ENCODE peak calls at places on chromosome 17, in five cellular contexts. R is body of pancreas, U is uterus, J is cardiac muscle cell, N is ovary. Q is an unnamed sample.
A peak's percentile ranks its signal among the peaks of the same experiment; 100 is the strongest.

GRCh38 chr17:64225410-64225809 is 37.6 kb downstream of the TEX2 start:
- DNase-seq in R (no peak), U (no peak), J (no peak), N (no peak), Q (no peak)

GRCh38 chr17:77404812-77405581 is 264.2 kb downstream of the SEC14L1 start:
- DNase-seq in R (peak; percentile 42), U (peak; percentile 72), J (no peak), N (peak; percentile 36), Q (no peak)

GRCh38 chr17:65683428-65683827 is 122.0 kb upstream of the AXIN2 start:
- DNase-seq in R (no peak), U (no peak), J (no peak), N (no peak), Q (no peak)

GRCh38 chr17:77579717-77580116 is 378.8 kb upstream of the TNRC6C start:
- DNase-seq in R (no peak), U (no peak), J (no peak), N (no peak), Q (no peak)

GRCh38 chr17:50806141-50806643 is 29.2 kb upstream of the WFIKKN2 start:
- DNase-seq in R (peak; percentile 67), U (no peak), J (no peak), N (no peak), Q (no peak)

GRCh38 chr17:81566461-81567126 is 14.4 kb upstream of the FAAP100 start:
- DNase-seq in R (peak; percentile 94), U (peak; percentile 86), J (no peak), N (peak; percentile 72), Q (no peak)

GRCh38 chr17:56441331-56441730 is 152.2 kb upstream of the NOG start:
- DNase-seq in R (no peak), U (no peak), J (no peak), N (no peak), Q (no peak)

GRCh38 chr17:41793749-41794602 is 7.5 kb upstream of the JUP start:
- DNase-seq in R (no peak), U (peak; percentile 64), J (peak; percentile 67), N (peak; percentile 53), Q (peak; percentile 51)

GRCh38 chr17:8470447-8471047 is 34.9 kb downstream of the NDEL1 start:
- DNase-seq in R (peak; percentile 28), U (peak; percentile 64), J (no peak), N (peak; percentile 74), Q (no peak)

GRCh38 chr17:57986841-57987581 is 1.0 kb downstream of the VEZF1 start:
- DNase-seq in R (peak; percentile 57), U (peak; percentile 66), J (peak; percentile 58), N (peak; percentile 59), Q (peak; percentile 47)

GRCh38 chr17:78408476-78409020 is 30.1 kb downstream of the PGS1 start:
- DNase-seq in R (no peak), U (no peak), J (peak; percentile 19), N (no peak), Q (no peak)

GRCh38 chr17:39178516-39178915 is 12.6 kb upstream of the ARL5C start:
- DNase-seq in R (no peak), U (no peak), J (no peak), N (no peak), Q (no peak)

GRCh38 chr17:15231851-15232516 is 33.1 kb downstream of the PMP22 start:
- DNase-seq in R (no peak), U (no peak), J (peak; percentile 13), N (no peak), Q (no peak)

GRCh38 chr17:80599546-80600305 is 55.1 kb downstream of the RPTOR start:
- DNase-seq in R (no peak), U (no peak), J (no peak), N (no peak), Q (no peak)

GRCh38 chr17:82204831-82205719 is 7.6 kb downstream of the CCDC57 start:
- DNase-seq in R (no peak), U (no peak), J (no peak), N (no peak), Q (no peak)

GRCh38 chr17:61635913-61636432 is 45.0 kb upstream of the NACA2 start:
- DNase-seq in R (peak; percentile 53), U (no peak), J (peak; percentile 39), N (no peak), Q (peak; percentile 27)

GRCh38 chr17:83183150-83183820 is 103.9 kb downstream of the METRNL start:
- DNase-seq in R (peak; percentile 3), U (no peak), J (no peak), N (no peak), Q (no peak)

GRCh38 chr17:12808723-12809122 is 19.4 kb downstream of the ARHGAP44 start:
- DNase-seq in R (no peak), U (no peak), J (no peak), N (no peak), Q (no peak)

GRCh38 chr17:45090711-45091110 is 29.6 kb downstream of the NMT1 start:
- DNase-seq in R (no peak), U (no peak), J (no peak), N (no peak), Q (no peak)

GRCh38 chr17:82154881-82155331 is 56.9 kb upstream of the FASN start:
- DNase-seq in R (no peak), U (no peak), J (no peak), N (no peak), Q (no peak)

GRCh38 chr17:64491034-64491860 is 5.6 kb downstream of the POLG2 start:
- DNase-seq in R (peak; percentile 28), U (no peak), J (no peak), N (no peak), Q (no peak)

GRCh38 chr17:46782250-46782953 is 36.1 kb downstream of the WNT3 start:
- DNase-seq in R (peak; percentile 75), U (no peak), J (peak; percentile 55), N (no peak), Q (peak; percentile 38)

GRCh38 chr17:34155947-34156346 is 99.1 kb upstream of the CCL2 start:
- DNase-seq in R (no peak), U (no peak), J (no peak), N (no peak), Q (no peak)

GRCh38 chr17:50203589-50204345 is 2.3 kb upstream of the COL1A1 start:
- DNase-seq in R (no peak), U (peak; percentile 80), J (no peak), N (no peak), Q (no peak)

GRCh38 chr17:63853260-63853659 is 10.8 kb upstream of the SMARCD2 start:
- DNase-seq in R (no peak), U (no peak), J (no peak), N (no peak), Q (no peak)

GRCh38 chr17:8144401-8145295 is 7.6 kb downstream of the PER1 start:
- DNase-seq in R (no peak), U (no peak), J (no peak), N (peak; percentile 54), Q (no peak)

GRCh38 chr17:1931759-1932579 is 93.2 kb downstream of the RTN4RL1 start:
- DNase-seq in R (peak; percentile 73), U (no peak), J (peak; percentile 54), N (no peak), Q (peak; percentile 66)

GRCh38 chr17:38417210-38417951 is 10.9 kb upstream of the ARHGAP23 start:
- DNase-seq in R (no peak), U (no peak), J (no peak), N (no peak), Q (no peak)

DNA sequence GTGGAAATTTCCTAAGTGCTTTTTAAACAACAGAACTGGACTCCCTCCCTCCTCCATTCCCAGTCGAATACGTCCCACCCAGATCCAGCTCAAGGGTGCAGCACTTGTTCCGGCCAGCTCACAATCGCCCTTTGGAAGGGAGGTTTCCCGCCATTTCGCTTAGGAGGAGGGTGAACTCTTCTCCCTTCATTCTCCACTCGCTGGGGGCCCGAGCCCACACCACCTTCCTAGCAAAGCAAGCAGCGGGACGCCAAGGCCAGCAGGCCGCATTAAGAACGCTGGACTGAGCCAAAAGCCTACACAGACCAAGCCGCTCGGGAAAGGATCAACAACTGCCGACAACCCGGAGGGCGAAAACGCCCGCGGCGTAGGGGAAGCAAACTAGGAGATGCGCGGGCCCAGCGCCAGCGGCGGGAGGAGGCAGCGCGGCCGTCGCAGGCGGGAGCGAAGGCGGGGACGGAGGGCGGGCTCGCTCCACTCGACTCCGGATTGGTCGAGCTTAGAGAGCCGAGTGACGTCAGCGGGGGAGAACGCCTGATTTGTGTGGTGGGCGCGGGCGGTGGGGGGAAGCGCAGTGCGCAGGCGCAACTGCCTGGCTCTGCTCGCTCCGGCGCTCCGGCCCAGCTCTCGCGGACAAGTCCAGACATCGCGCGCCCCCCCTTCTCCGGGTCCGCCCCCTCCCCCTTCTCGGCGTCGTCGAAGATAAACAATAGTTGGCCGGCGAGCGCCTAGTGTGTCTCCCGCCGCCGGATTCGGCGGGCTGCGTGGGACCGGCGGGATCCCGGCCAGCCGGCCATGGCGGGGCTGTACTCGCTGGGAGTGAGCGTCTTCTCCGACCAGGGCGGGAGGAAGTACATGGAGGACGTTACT is at the start of gene PPM1D:
- DNase-seq in R (peak; percentile 100), U (peak; percentile 99), J (peak; percentile 100), N (peak; percentile 100), Q (peak; percentile 99)
- TF ChIP-seq CTCF in R (peak; percentile 26), U (peak; percentile 18), J (no peak), N (peak; percentile 64), Q (no peak)

DNA sequence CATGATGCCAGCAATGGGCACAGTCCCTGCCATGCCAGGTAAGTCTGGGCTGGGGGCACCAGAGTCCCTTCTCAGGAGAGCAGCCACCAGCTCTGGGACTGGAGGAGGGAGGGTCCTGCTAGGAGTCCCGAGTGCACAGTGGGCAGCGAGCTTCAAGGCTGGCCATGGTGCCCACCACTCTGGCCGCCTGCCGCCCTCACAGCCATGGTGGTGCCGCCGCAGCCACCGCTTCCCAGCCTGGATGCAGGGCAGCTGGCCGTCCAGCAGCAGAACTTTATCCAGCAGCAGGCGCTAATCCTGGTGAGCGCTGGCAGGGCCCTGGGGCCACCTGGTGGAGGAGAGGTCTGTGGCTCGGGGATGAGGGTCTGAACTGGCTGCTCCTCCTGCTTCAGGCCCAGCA is 17.9 kb upstream of the SMIM5 start:
- DNase-seq in R (no peak), U (no peak), J (no peak), N (no peak), Q (no peak)
- TF ChIP-seq CTCF in R (no peak), U (no peak), J (no peak), N (no peak), Q (no peak)

GRCh38 chr17:14211778-14212177 is 24.9 kb downstream of the CDRT15 start:
- DNase-seq in R (peak; percentile 38), U (no peak), J (no peak), N (no peak), Q (no peak)
- TF ChIP-seq CTCF in R (peak; percentile 27), U (peak; percentile 16), J (peak; percentile 56), N (no peak), Q (no peak)

GRCh38 chr17:54172096-54172495 is 349.4 kb downstream of the KIF2B start:
- DNase-seq in R (no peak), U (no peak), J (no peak), N (no peak), Q (no peak)

GRCh38 chr17:54177606-54178308 is 355.0 kb downstream of the KIF2B start:
- DNase-seq in R (no peak), U (no peak), J (no peak), N (no peak), Q (no peak)

DNA sequence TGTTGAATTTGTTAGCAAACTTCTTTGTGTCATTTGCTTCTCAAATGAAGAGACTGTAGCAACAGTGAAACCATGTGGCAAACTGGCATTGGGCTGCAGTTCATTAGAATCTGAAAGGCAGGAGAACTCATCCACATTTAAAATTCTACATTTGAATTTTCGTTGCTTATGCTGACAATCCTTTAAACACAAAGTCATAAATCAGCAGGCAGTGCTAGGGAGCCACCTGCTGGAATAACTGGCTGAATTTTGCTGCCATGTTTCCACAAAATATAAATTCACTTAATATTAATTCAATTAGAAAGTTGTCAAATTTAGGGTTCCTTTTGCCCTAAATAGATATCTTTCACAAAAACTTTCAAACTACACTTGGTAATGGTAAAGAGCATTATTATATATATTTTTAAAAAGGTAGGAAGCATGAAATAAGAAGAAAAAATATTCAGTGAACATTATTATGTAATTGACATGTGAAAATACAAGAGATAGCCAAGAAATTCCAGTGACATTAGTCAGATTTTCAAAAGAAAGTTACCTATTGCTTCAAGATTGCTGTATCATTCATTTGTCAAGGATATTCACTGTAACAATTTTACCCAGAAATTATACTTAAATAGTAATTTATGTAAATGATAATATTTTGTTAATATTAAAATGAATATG is 350.1 kb downstream of the KIF2B start:
- DNase-seq in R (peak; percentile 44), U (no peak), J (peak; percentile 30), N (no peak), Q (peak; percentile 13)
- TF ChIP-seq CTCF in R (peak; percentile 59), U (no peak), J (peak; percentile 48), N (no peak), Q (peak; percentile 33)